ENCODE peak calls at places on chromosomes 5 and 9, in seven cellular contexts. One of them, this sample, is unnamed.

GRCh38 chr9:36847781-36848673 is 186.0 kb downstream of the PAX5 start:
- DNase-seq in mesendoderm: no peak
- DNase-seq in IMR-90: no peak
- DNase-seq in H9: no peak
- DNase-seq in neuronal stem cell: peak; percentile 67
- DNase-seq in mesenchymal stem cell: no peak
- DNase-seq in trophoblast cell: no peak
- DNase-seq in this sample: no peak

GRCh38 chr9:85158512-85158911 is 489.0 kb downstream of the NTRK2 start:
- DNase-seq in mesendoderm: peak; percentile 34
- DNase-seq in IMR-90: no peak
- DNase-seq in H9: no peak
- DNase-seq in neuronal stem cell: no peak
- DNase-seq in mesenchymal stem cell: no peak
- DNase-seq in trophoblast cell: no peak
- DNase-seq in this sample: no peak

GRCh38 chr5:151678146-151678545 is 8.6 kb downstream of the SPARC start:
- DNase-seq in mesendoderm: no peak
- DNase-seq in IMR-90: peak; percentile 68
- DNase-seq in H9: no peak
- DNase-seq in neuronal stem cell: no peak
- DNase-seq in mesenchymal stem cell: peak; percentile 70
- DNase-seq in trophoblast cell: no peak
- DNase-seq in this sample: no peak

GRCh38 chr5:149301744-149302380 is 30.2 kb downstream of the AFAP1L1 start:
- DNase-seq in mesendoderm: no peak
- DNase-seq in IMR-90: peak; percentile 67
- DNase-seq in H9: no peak
- DNase-seq in neuronal stem cell: no peak
- DNase-seq in mesenchymal stem cell: no peak
- DNase-seq in trophoblast cell: no peak
- DNase-seq in this sample: no peak

GRCh38 chr9:113467183-113467582 is 3.7 kb downstream of the RGS3 start:
- DNase-seq in mesendoderm: no peak
- DNase-seq in IMR-90: no peak
- DNase-seq in H9: no peak
- DNase-seq in neuronal stem cell: no peak
- DNase-seq in mesenchymal stem cell: no peak
- DNase-seq in trophoblast cell: no peak
- DNase-seq in this sample: no peak

GRCh38 chr5:109352024-109352423 is 57.8 kb downstream of the PJA2 start:
- DNase-seq in mesendoderm: no peak
- DNase-seq in IMR-90: no peak
- DNase-seq in H9: no peak
- DNase-seq in neuronal stem cell: no peak
- DNase-seq in mesenchymal stem cell: no peak
- DNase-seq in trophoblast cell: peak; percentile 7
- DNase-seq in this sample: no peak

GRCh38 chr5:173789031-173789920 is 98.9 kb upstream of the CPEB4 start:
- DNase-seq in mesendoderm: no peak
- DNase-seq in IMR-90: peak; percentile 78
- DNase-seq in H9: no peak
- DNase-seq in neuronal stem cell: no peak
- DNase-seq in mesenchymal stem cell: peak; percentile 76
- DNase-seq in trophoblast cell: no peak
- DNase-seq in this sample: no peak

GRCh38 chr5:143577554-143577953 is 174.1 kb upstream of the NR3C1 start:
- DNase-seq in mesendoderm: no peak
- DNase-seq in IMR-90: no peak
- DNase-seq in H9: no peak
- DNase-seq in neuronal stem cell: no peak
- DNase-seq in mesenchymal stem cell: no peak
- DNase-seq in trophoblast cell: no peak
- DNase-seq in this sample: no peak

GRCh38 chr9:86546712-86547111 is 192.5 kb upstream of the TUT7 start:
- DNase-seq in mesendoderm: peak; percentile 11
- DNase-seq in IMR-90: no peak
- DNase-seq in H9: no peak
- DNase-seq in neuronal stem cell: no peak
- DNase-seq in mesenchymal stem cell: no peak
- DNase-seq in trophoblast cell: no peak
- DNase-seq in this sample: no peak

GRCh38 chr9:23736293-23736692 is 89.7 kb downstream of the ELAVL2 start:
- DNase-seq in mesendoderm: peak; percentile 73
- DNase-seq in IMR-90: no peak
- DNase-seq in H9: no peak
- DNase-seq in neuronal stem cell: peak; percentile 21
- DNase-seq in mesenchymal stem cell: no peak
- DNase-seq in trophoblast cell: no peak
- DNase-seq in this sample: no peak

GRCh38 chr9:83130541-83130940 is 67.6 kb upstream of the RASEF start:
- DNase-seq in mesendoderm: no peak
- DNase-seq in IMR-90: no peak
- DNase-seq in H9: no peak
- DNase-seq in neuronal stem cell: no peak
- DNase-seq in mesenchymal stem cell: peak; percentile 25
- DNase-seq in trophoblast cell: no peak
- DNase-seq in this sample: no peak

GRCh38 chr9:22142681-22143080 is 133.6 kb upstream of the CDKN2B start:
- DNase-seq in mesendoderm: no peak
- DNase-seq in IMR-90: peak; percentile 70
- DNase-seq in H9: no peak
- DNase-seq in neuronal stem cell: no peak
- DNase-seq in mesenchymal stem cell: peak; percentile 34
- DNase-seq in trophoblast cell: no peak
- DNase-seq in this sample: no peak

GRCh38 chr9:21695874-21696341 is 106.5 kb upstream of the MTAP start:
- DNase-seq in mesendoderm: no peak
- DNase-seq in IMR-90: no peak
- DNase-seq in H9: no peak
- DNase-seq in neuronal stem cell: no peak
- DNase-seq in mesenchymal stem cell: no peak
- DNase-seq in trophoblast cell: no peak
- DNase-seq in this sample: no peak

GRCh38 chr9:32644698-32645097 is 9.2 kb upstream of the TAF1L start:
- DNase-seq in mesendoderm: peak; percentile 1
- DNase-seq in IMR-90: peak; percentile 78
- DNase-seq in H9: no peak
- DNase-seq in neuronal stem cell: no peak
- DNase-seq in mesenchymal stem cell: no peak
- DNase-seq in trophoblast cell: peak; percentile 1
- DNase-seq in this sample: no peak

GRCh38 chr9:128771745-128772519 is at the start of gene ZER1:
- DNase-seq in mesendoderm: peak; percentile 93
- DNase-seq in IMR-90: peak; percentile 83
- DNase-seq in H9: peak; percentile 90
- DNase-seq in neuronal stem cell: peak; percentile 90
- DNase-seq in mesenchymal stem cell: peak; percentile 90
- DNase-seq in trophoblast cell: peak; percentile 95
- DNase-seq in this sample: peak; percentile 97

GRCh38 chr5:105134328-105134727 is 1571.7 kb upstream of the NUDT12 start:
- DNase-seq in mesendoderm: no peak
- DNase-seq in IMR-90: no peak
- DNase-seq in H9: no peak
- DNase-seq in neuronal stem cell: no peak
- DNase-seq in mesenchymal stem cell: no peak
- DNase-seq in trophoblast cell: no peak
- DNase-seq in this sample: no peak

GRCh38 chr9:97772145-97772544 is 75.0 kb upstream of the XPA start:
- DNase-seq in mesendoderm: peak; percentile 40
- DNase-seq in IMR-90: no peak
- DNase-seq in H9: no peak
- DNase-seq in neuronal stem cell: peak; percentile 67
- DNase-seq in mesenchymal stem cell: no peak
- DNase-seq in trophoblast cell: no peak
- DNase-seq in this sample: no peak

GRCh38 chr9:76215066-76215465 is 179.2 kb downstream of the RFK start:
- DNase-seq in mesendoderm: peak; percentile 71
- DNase-seq in IMR-90: peak; percentile 86
- DNase-seq in H9: no peak
- DNase-seq in neuronal stem cell: no peak
- DNase-seq in mesenchymal stem cell: peak; percentile 74
- DNase-seq in trophoblast cell: peak; percentile 39
- DNase-seq in this sample: no peak

GRCh38 chr9:81565609-81566008 is 123.7 kb downstream of the TLE1 start:
- DNase-seq in mesendoderm: no peak
- DNase-seq in IMR-90: no peak
- DNase-seq in H9: no peak
- DNase-seq in neuronal stem cell: no peak
- DNase-seq in mesenchymal stem cell: no peak
- DNase-seq in trophoblast cell: no peak
- DNase-seq in this sample: no peak

GRCh38 chr5:122195784-122196394 is 66.5 kb downstream of the ZNF474 start:
- DNase-seq in mesendoderm: peak; percentile 76
- DNase-seq in IMR-90: peak; percentile 70
- DNase-seq in H9: peak; percentile 37
- DNase-seq in neuronal stem cell: peak; percentile 46
- DNase-seq in mesenchymal stem cell: peak; percentile 69
- DNase-seq in trophoblast cell: peak; percentile 62
- DNase-seq in this sample: no peak

GRCh38 chr9:79686381-79687130 is 114.8 kb downstream of the TLE4 start:
- DNase-seq in mesendoderm: peak; percentile 73
- DNase-seq in IMR-90: peak; percentile 88
- DNase-seq in H9: no peak
- DNase-seq in neuronal stem cell: no peak
- DNase-seq in mesenchymal stem cell: peak; percentile 42
- DNase-seq in trophoblast cell: no peak
- DNase-seq in this sample: no peak

GRCh38 chr9:23830949-23831730 is 5.1 kb upstream of the ELAVL2 start:
- DNase-seq in mesendoderm: peak; percentile 95
- DNase-seq in IMR-90: no peak
- DNase-seq in H9: peak; percentile 41
- DNase-seq in neuronal stem cell: no peak
- DNase-seq in mesenchymal stem cell: no peak
- DNase-seq in trophoblast cell: no peak
- DNase-seq in this sample: no peak

GRCh38 chr5:175657593-175658271 is at the start of gene HRH2:
- DNase-seq in mesendoderm: peak; percentile 64
- DNase-seq in IMR-90: no peak
- DNase-seq in H9: peak; percentile 52
- DNase-seq in neuronal stem cell: no peak
- DNase-seq in mesenchymal stem cell: peak; percentile 15
- DNase-seq in trophoblast cell: peak; percentile 4
- DNase-seq in this sample: no peak

GRCh38 chr9:2583308-2584013 is 38.1 kb upstream of the VLDLR start:
- DNase-seq in mesendoderm: no peak
- DNase-seq in IMR-90: no peak
- DNase-seq in H9: no peak
- DNase-seq in neuronal stem cell: no peak
- DNase-seq in mesenchymal stem cell: no peak
- DNase-seq in trophoblast cell: no peak
- DNase-seq in this sample: no peak

GRCh38 chr9:137492464-137493162 is 33.5 kb upstream of the NSMF start:
- DNase-seq in mesendoderm: peak; percentile 38
- DNase-seq in IMR-90: no peak
- DNase-seq in H9: peak; percentile 94
- DNase-seq in neuronal stem cell: no peak
- DNase-seq in mesenchymal stem cell: no peak
- DNase-seq in trophoblast cell: peak; percentile 4
- DNase-seq in this sample: peak; percentile 41
- H3K4ac ChIP-seq in mesendoderm: no peak overlapping the region
- H3K4ac ChIP-seq in IMR-90: no peak overlapping the region
- H3K4ac ChIP-seq in H9: no peak overlapping the region
- H3K4ac ChIP-seq in neuronal stem cell: no peak overlapping the region
- H3K4ac ChIP-seq in mesenchymal stem cell: no peak overlapping the region
- H3K4ac ChIP-seq in trophoblast cell: no peak overlapping the region
- H3K4ac ChIP-seq in this sample: no peak overlapping the region

GRCh38 chr5:147906326-147907095 is at the start of gene C5orf46:
- DNase-seq in mesendoderm: no peak
- DNase-seq in IMR-90: peak; percentile 57
- DNase-seq in H9: no peak
- DNase-seq in neuronal stem cell: no peak
- DNase-seq in mesenchymal stem cell: peak; percentile 47
- DNase-seq in trophoblast cell: peak; percentile 86
- DNase-seq in this sample: no peak
- H3K4ac ChIP-seq in mesendoderm: no peak within 1 kb of the TSS
- H3K4ac ChIP-seq in IMR-90: peak within 1 kb of the TSS; percentile 30
- H3K4ac ChIP-seq in H9: no peak within 1 kb of the TSS
- H3K4ac ChIP-seq in neuronal stem cell: no peak within 1 kb of the TSS
- H3K4ac ChIP-seq in mesenchymal stem cell: peak within 1 kb of the TSS; percentile 38
- H3K4ac ChIP-seq in trophoblast cell: peak within 1 kb of the TSS; percentile 72
- H3K4ac ChIP-seq in this sample: no peak within 1 kb of the TSS

GRCh38 chr5:140664018-140664352 is 719 bp upstream of the WDR55 start:
- DNase-seq in mesendoderm: no peak
- DNase-seq in IMR-90: no peak
- DNase-seq in H9: no peak
- DNase-seq in neuronal stem cell: no peak
- DNase-seq in mesenchymal stem cell: no peak
- DNase-seq in trophoblast cell: no peak
- DNase-seq in this sample: no peak

GRCh38 chr5:140664353-140665119 is at the start of gene WDR55:
- DNase-seq in mesendoderm: peak; percentile 97
- DNase-seq in IMR-90: peak; percentile 88
- DNase-seq in H9: peak; percentile 97
- DNase-seq in neuronal stem cell: peak; percentile 86
- DNase-seq in mesenchymal stem cell: peak; percentile 96
- DNase-seq in trophoblast cell: peak; percentile 99
- DNase-seq in this sample: peak; percentile 79

DNA sequence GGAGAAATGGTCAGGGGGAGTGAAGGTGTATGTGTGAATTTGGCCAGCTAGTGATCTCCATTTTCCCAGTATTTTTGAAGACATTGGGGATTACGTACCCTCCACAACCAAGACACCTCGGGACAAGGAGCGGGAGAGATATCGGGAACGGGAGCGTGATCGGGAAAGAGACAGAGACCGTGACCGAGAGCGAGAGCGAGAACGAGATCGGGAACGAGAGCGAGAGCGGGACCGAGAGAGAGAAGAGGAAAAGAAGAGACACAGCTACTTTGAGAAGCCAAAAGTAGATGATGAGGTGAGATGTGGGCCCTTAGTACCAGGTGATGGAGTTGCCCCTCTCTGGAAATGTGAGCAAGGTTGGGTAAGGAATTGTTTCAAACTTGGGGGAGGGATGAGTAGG is 5.8 kb upstream of the WDR55 start:
- DNase-seq in mesendoderm: no peak
- DNase-seq in IMR-90: no peak
- DNase-seq in H9: no peak
- DNase-seq in neuronal stem cell: no peak
- DNase-seq in mesenchymal stem cell: no peak
- DNase-seq in trophoblast cell: no peak
- DNase-seq in this sample: no peak
- H3K4ac ChIP-seq in mesendoderm: no peak overlapping the region
- H3K4ac ChIP-seq in IMR-90: no peak overlapping the region
- H3K4ac ChIP-seq in H9: no peak overlapping the region
- H3K4ac ChIP-seq in neuronal stem cell: no peak overlapping the region
- H3K4ac ChIP-seq in mesenchymal stem cell: no peak overlapping the region
- H3K4ac ChIP-seq in trophoblast cell: no peak overlapping the region
- H3K4ac ChIP-seq in this sample: no peak overlapping the region

GRCh38 chr9:125024917-125025316 is 84.0 kb upstream of the GOLGA1 start:
- DNase-seq in mesendoderm: no peak
- DNase-seq in IMR-90: no peak
- DNase-seq in H9: no peak
- DNase-seq in neuronal stem cell: no peak
- DNase-seq in mesenchymal stem cell: no peak
- DNase-seq in trophoblast cell: no peak
- DNase-seq in this sample: no peak
- H3K4ac ChIP-seq in mesendoderm: no peak overlapping the region
- H3K4ac ChIP-seq in IMR-90: no peak overlapping the region
- H3K4ac ChIP-seq in H9: no peak overlapping the region
- H3K4ac ChIP-seq in neuronal stem cell: no peak overlapping the region
- H3K4ac ChIP-seq in mesenchymal stem cell: no peak overlapping the region
- H3K4ac ChIP-seq in trophoblast cell: no peak overlapping the region
- H3K4ac ChIP-seq in this sample: no peak overlapping the region